ENCODE peak calls at places on chromosomes 16 and 17, in five cellular contexts. H, E, T, A and X are unnamed samples.

GRCh38 chr16:51553314-51553713 is 402.2 kb upstream of the SALL1 start:
- DNase-seq in E (no peak), T (no peak), H (no peak), A (no peak), X (no peak)

GRCh38 chr16:67146523-67147357 is 4.1 kb downstream of the B3GNT9 start:
- DNase-seq in H (no peak), E (no peak), A (no peak), T (no peak), X (no peak)

GRCh38 chr16:71610936-71611871 is 14.8 kb upstream of the MARVELD3 start:
- DNase-seq in H (peak), T (peak), E (no peak), A (peak), X (no peak)

GRCh38 chr17:44970136-44970737 is 2.1 kb upstream of the C1QL1 start:
- DNase-seq in T (no peak), H (no peak), E (no peak), A (no peak), X (no peak)

GRCh38 chr16:1097800-1098199 is 1.8 kb upstream of the C1QTNF8 start:
- DNase-seq in A (no peak), H (no peak), E (no peak), T (no peak), X (no peak)

GRCh38 chr17:60641126-60641525 is 36.5 kb upstream of the BCAS3 start:
- DNase-seq in T (peak), A (no peak), H (no peak), E (no peak), X (no peak)

GRCh38 chr17:47693667-47694017 is 319 bp upstream of the TBKBP1 start:
- DNase-seq in T (no peak), E (no peak), A (peak), H (no peak), X (no peak)

GRCh38 chr17:67392111-67392510 is 15.0 kb downstream of the PITPNC1 start:
- DNase-seq in H (no peak), A (no peak), T (no peak), E (no peak), X (no peak)

GRCh38 chr16:47940466-47940865 is 215.3 kb downstream of the ABCC12 start:
- DNase-seq in H (no peak), T (no peak), E (no peak), A (no peak), X (no peak)

GRCh38 chr16:84808812-84809211 is 11.0 kb upstream of the CRISPLD2 start:
- DNase-seq in A (no peak), E (no peak), H (no peak), T (no peak), X (no peak)

GRCh38 chr16:82010649-82011048 is 621 bp downstream of the SDR42E1 start:
- DNase-seq in H (no peak), T (no peak), E (no peak), A (no peak), X (no peak)

GRCh38 chr17:77465358-77466041 is 324.7 kb downstream of the SEC14L1 start:
- DNase-seq in E (no peak), T (peak), A (no peak), H (peak), X (no peak)

GRCh38 chr17:8647202-8647601 is 16.7 kb upstream of the MYH10 start:
- DNase-seq in E (no peak), A (no peak), H (no peak), T (no peak), X (no peak)

GRCh38 chr17:38588775-38589174 is 17.0 kb downstream of the SRCIN1 start:
- DNase-seq in E (no peak), T (no peak), A (no peak), H (no peak), X (no peak)

GRCh38 chr17:75843577-75844529 is at the start of gene UNC13D:
- DNase-seq in T (no peak), A (no peak), E (no peak), H (no peak), X (no peak)

GRCh38 chr17:44346064-44346844 is 1.2 kb downstream of the GRN start:
- DNase-seq in H (no peak), E (no peak), A (no peak), T (no peak), X (no peak)

GRCh38 chr16:55297062-55297909 is 26.7 kb upstream of the IRX6 start:
- DNase-seq in T (no peak), E (peak), A (no peak), H (peak), X (no peak)

GRCh38 chr16:3174618-3175148 is 13.3 kb upstream of the OR1F1 start:
- DNase-seq in A (no peak), E (no peak), H (no peak), T (no peak), X (no peak)

GRCh38 chr16:20866161-20866772 is 33.9 kb downstream of the DCUN1D3 start:
- DNase-seq in T (peak), E (peak), H (peak), A (no peak), X (peak)

GRCh38 chr16:3348547-3349167 is 7.0 kb upstream of the OR2C1 start:
- DNase-seq in H (no peak), A (no peak), E (no peak), T (no peak), X (no peak)

GRCh38 chr16:66414891-66415290 is 12.2 kb upstream of the BEAN1 start:
- DNase-seq in H (no peak), T (no peak), E (no peak), A (no peak), X (no peak)

GRCh38 chr16:86959182-86959651 is 358.0 kb downstream of the C16orf95 start:
- DNase-seq in E (no peak), H (no peak), T (no peak), A (no peak), X (no peak)
- TF ChIP-seq CTCF in E (no peak), H (no peak), T (no peak), A (no peak), X (no peak)

GRCh38 chr17:81013642-81014041 is 21.3 kb upstream of the BAIAP2 start:
- DNase-seq in E (no peak), T (no peak), A (no peak), H (no peak), X (no peak)

GRCh38 chr17:81012574-81013447 is 21.2 kb downstream of the CHMP6 start:
- DNase-seq in T (no peak), H (no peak), A (no peak), E (no peak), X (no peak)

GRCh38 chr17:81010935-81011334 is 19.3 kb downstream of the CHMP6 start:
- DNase-seq in H (no peak), A (no peak), E (no peak), T (no peak), X (no peak)

GRCh38 chr17:81009124-81009523 is 17.5 kb downstream of the CHMP6 start:
- DNase-seq in E (no peak), A (no peak), T (no peak), H (no peak), X (no peak)

DNA sequence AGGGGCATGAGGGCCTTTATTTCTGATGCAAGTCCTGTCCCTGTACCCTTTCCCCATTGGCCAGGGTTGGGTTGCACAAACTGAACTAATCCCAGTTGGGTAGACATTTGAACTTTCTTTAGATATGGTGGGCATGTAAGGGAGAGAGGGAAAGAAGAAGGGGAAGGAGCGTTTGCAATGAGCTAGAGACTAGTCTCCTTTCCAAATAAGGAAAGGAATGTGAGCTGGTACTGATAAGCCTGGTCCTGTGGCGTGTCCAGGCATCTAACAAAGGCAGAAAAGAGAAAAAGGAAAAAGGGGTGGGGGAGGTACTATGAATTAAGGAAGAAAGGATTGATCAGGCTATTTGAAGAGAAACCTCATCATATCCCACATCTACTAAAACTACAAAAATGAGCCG is 20.3 kb downstream of the CHMP6 start:
- DNase-seq in H (no peak), T (no peak), E (no peak), A (no peak), X (no peak)
- TF ChIP-seq CTCF in H (no peak), T (no peak), E (no peak), A (no peak), X (no peak)

GRCh38 chr16:83113317-83113716 is 486.5 kb downstream of the CDH13 start:
- DNase-seq in H (peak), A (peak), T (peak), E (no peak), X (peak)
- TF ChIP-seq CTCF in H (peak), A (peak), T (peak), E (peak), X (peak)

GRCh38 chr17:80970762-80971703 is 20.6 kb upstream of the CHMP6 start:
- DNase-seq in A (no peak), T (no peak), H (no peak), E (no peak), X (no peak)
- TF ChIP-seq CTCF in A (no peak), T (no peak), H (no peak), E (no peak), X (no peak)

DNA sequence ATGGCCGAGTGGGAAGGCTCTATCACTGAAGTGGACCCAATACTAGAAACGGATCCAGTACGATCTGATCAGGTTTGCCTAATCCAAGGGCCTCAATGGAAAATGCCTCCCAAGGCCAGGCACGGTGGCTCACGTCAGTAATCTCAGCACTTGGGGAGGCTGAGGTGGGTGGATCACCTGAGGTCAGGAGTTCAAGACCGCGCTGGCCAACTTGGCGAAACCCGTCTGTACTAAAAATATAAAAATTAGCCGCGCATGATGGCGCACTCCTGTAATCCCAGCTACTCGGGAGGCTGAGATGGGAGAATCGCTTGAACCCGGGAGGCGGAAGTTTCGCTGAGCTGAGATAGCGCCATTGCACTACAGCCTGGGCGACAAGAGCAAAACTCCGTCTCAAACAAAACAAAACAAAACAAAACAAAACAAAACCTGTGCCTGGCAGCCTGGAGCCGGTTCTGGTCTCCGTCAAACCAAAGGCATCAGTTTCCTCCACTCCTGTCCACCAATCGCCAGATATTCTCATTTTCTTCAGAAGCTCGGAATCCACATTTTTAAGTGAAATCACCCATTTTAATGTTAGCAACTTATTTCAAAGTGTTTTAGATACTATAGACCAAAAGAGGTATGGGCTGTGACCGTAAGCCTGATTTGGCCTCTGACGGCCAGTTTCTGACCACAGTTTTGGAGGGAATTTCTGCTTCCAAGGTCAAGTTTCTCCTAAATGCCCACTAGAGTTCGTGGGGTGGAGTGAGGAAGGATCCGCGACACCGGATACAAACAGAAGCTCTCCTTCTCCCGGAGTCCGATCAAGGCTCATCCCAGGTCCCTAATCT is 664 bp downstream of the NQO1 start:
- DNase-seq in E (no peak), A (no peak), H (no peak), T (no peak), X (no peak)
- TF ChIP-seq CTCF in E (no peak), A (no peak), H (no peak), T (no peak), X (no peak)

GRCh38 chr16:10165643-10166042 is 16.6 kb downstream of the GRIN2A start:
- DNase-seq in T (no peak), E (no peak), A (no peak), H (no peak), X (no peak)

GRCh38 chr16:10168258-10168657 is 14.0 kb downstream of the GRIN2A start:
- DNase-seq in A (no peak), H (peak), T (no peak), E (no peak), X (peak)

DNA sequence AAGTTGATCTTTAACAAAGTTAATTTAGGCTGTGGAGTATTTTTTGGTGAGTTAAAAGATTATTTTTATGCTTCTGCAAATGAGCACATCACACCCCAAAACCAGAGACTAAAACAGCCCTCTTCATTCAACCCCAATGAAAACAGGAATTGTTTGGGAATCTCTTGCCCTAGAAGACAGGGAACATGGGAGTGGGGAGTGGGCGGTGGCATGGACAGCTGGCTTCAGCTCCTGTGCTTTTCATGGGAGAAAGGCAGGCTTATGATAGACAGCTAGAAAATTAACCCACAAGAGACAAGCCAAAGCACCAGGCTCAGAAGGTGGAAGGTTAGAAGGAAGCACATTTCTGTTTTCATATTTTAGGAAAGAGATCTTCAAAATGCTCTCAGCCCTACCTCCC is 19.2 kb downstream of the GRIN2A start:
- DNase-seq in H (no peak), T (no peak), E (no peak), A (no peak), X (no peak)
- TF ChIP-seq CTCF in H (no peak), T (no peak), E (no peak), A (no peak), X (no peak)

GRCh38 chr17:79607941-79608728 is 2.7 kb downstream of the RBFOX3 start:
- DNase-seq in T (no peak), A (peak), H (no peak), E (no peak), X (no peak)
- TF ChIP-seq CTCF in T (no peak), A (no peak), H (no peak), E (peak), X (peak)

GRCh38 chr16:6682142-6682811 is 650.4 kb upstream of the RBFOX1 start:
- DNase-seq in H (no peak), E (no peak), A (peak), T (no peak), X (no peak)

GRCh38 chr16:6689643-6690042 is 643.0 kb upstream of the RBFOX1 start:
- DNase-seq in T (no peak), A (no peak), E (no peak), H (no peak), X (no peak)

GRCh38 chr16:6687593-6687992 is 645.1 kb upstream of the RBFOX1 start:
- DNase-seq in E (no peak), A (no peak), T (no peak), H (no peak), X (no peak)

DNA sequence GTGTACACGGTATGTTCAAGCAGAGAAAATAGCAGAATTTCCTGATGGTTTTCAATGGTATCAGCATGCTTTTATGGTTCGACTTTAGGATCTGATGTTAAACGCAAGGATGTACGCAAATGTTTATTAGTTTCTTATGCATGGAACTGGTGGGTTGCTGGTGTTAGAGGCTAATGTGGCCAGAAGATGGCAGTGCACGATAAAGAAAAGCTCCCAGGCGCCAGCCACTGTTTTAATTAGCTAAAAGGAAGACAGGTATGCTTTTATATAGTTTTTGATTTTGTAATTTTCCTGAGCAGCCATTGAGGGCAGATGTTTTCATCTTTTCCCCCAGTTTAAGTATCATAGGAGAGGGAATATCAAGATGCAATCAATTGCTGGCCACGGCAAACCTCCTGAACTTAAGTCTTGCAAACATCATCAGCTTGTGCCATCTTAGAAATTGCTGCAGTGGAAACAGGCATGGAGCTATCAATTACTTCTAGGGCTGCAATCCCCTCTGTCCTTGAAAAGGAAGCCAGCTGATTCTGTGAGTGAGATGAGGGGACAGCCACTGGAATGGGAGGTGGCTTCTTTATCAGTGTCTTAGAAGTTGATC is 648.5 kb upstream of the RBFOX1 start:
- DNase-seq in E (peak), A (peak), H (no peak), T (no peak), X (no peak)
- TF ChIP-seq CTCF in E (peak), A (no peak), H (no peak), T (no peak), X (peak)